ENCODE peak calls at places on chromosome 17, in five cellular contexts. P is suprapubic skin, Z is adrenal gland, G is right lobe of liver, K is IMR-90. S is an unnamed sample.

GRCh38 chr17:34798581-34798980 is 162.7 kb downstream of the CCT6B start:
- DNase-seq in K (no peak), G (no peak), Z (no peak), P (no peak), S (no peak)

GRCh38 chr17:78781339-78782304 is at the start of gene CYTH1:
- DNase-seq in P (peak), K (no peak), G (peak), Z (peak), S (peak)

GRCh38 chr17:42051645-42052044 is 1.2 kb upstream of the C17orf113 start:
- DNase-seq in G (no peak), P (no peak), Z (no peak), K (no peak), S (no peak)

GRCh38 chr17:75991396-75991795 is 9.3 kb upstream of the CDK3 start:
- DNase-seq in P (no peak), G (no peak), Z (no peak), K (no peak), S (no peak)

GRCh38 chr17:19933221-19933620 is 44.4 kb downstream of the AKAP10 start:
- DNase-seq in Z (no peak), G (no peak), K (peak), P (no peak), S (no peak)

GRCh38 chr17:65055708-65056638 is 567 bp downstream of the GNA13 start:
- DNase-seq in Z (peak), P (peak), G (peak), K (peak), S (peak)

GRCh38 chr17:57948555-57949420 is 6.4 kb downstream of the CUEDC1 start:
- DNase-seq in Z (peak), G (no peak), P (no peak), K (peak), S (no peak)

GRCh38 chr17:65886240-65886639 is 305.7 kb downstream of the CEP112 start:
- DNase-seq in G (no peak), P (no peak), Z (no peak), K (peak), S (no peak)

GRCh38 chr17:31494259-31495048 is 103.0 kb downstream of the RAB11FIP4 start:
- DNase-seq in G (no peak), K (no peak), P (no peak), Z (no peak), S (no peak)

GRCh38 chr17:32503251-32504165 is 16.7 kb downstream of the CDK5R1 start:
- DNase-seq in K (no peak), Z (no peak), P (no peak), G (no peak), S (no peak)

GRCh38 chr17:1635675-1636465 is 7.2 kb upstream of the SLC43A2 start:
- DNase-seq in K (no peak), G (no peak), Z (peak), P (no peak), S (no peak)

GRCh38 chr17:4947411-4948165 is 742 bp downstream of the PFN1 start:
- DNase-seq in G (peak), Z (peak), K (peak), P (peak), S (peak)

GRCh38 chr17:50882851-50883250 is 16.7 kb upstream of the TOB1 start:
- DNase-seq in G (no peak), K (peak), Z (no peak), P (no peak), S (no peak)

GRCh38 chr17:50213026-50214015 is 11.9 kb upstream of the COL1A1 start:
- DNase-seq in Z (no peak), G (no peak), P (no peak), K (peak), S (no peak)

GRCh38 chr17:49815761-49816281 is 27.3 kb downstream of the KAT7 start:
- DNase-seq in K (no peak), G (no peak), P (no peak), Z (no peak), S (no peak)

GRCh38 chr17:62757518-62757951 is 50.6 kb downstream of the MARCHF10 start:
- DNase-seq in G (no peak), K (peak), P (peak), Z (no peak), S (no peak)

GRCh38 chr17:44536090-44536960 is 21.0 kb upstream of the FZD2 start:
- DNase-seq in G (no peak), P (no peak), K (no peak), Z (peak), S (no peak)

GRCh38 chr17:64306850-64307463 is 43.9 kb upstream of the TEX2 start:
- DNase-seq in G (peak), K (peak), P (no peak), Z (peak), S (peak)

GRCh38 chr17:79002796-79003593 is 6.6 kb downstream of the CANT1 start:
- DNase-seq in P (peak), Z (peak), K (no peak), G (peak), S (peak)

GRCh38 chr17:82237746-82238561 is 9.1 kb downstream of the SLC16A3 start:
- DNase-seq in Z (peak), K (no peak), P (peak), G (no peak), S (peak)

GRCh38 chr17:58232707-58233156 is 5.7 kb upstream of the LPO start:
- DNase-seq in K (peak), P (no peak), G (peak), Z (peak), S (no peak)

GRCh38 chr17:56890390-56890789 is 23.5 kb downstream of the TRIM25 start:
- DNase-seq in Z (no peak), P (no peak), K (no peak), G (no peak), S (no peak)

GRCh38 chr17:70190959-70191805 is 21.9 kb downstream of the KCNJ2 start:
- DNase-seq in P (no peak), Z (no peak), G (no peak), K (peak), S (no peak)

GRCh38 chr17:56674401-56674925 is 81.0 kb downstream of the NOG start:
- DNase-seq in P (no peak), G (no peak), K (no peak), Z (no peak), S (no peak)

GRCh38 chr17:4009164-4009785 is 45.0 kb upstream of the ATP2A3 start:
- DNase-seq in P (peak), K (peak), Z (no peak), G (no peak), S (no peak)

GRCh38 chr17:52178013-52178412 is 19.5 kb upstream of the CA10 start:
- DNase-seq in P (no peak), K (no peak), Z (no peak), G (no peak), S (no peak)

GRCh38 chr17:38674749-38675615 is at the start of gene EPOP:
- DNase-seq in K (peak), G (peak), Z (peak), P (peak), S (peak)

GRCh38 chr17:70050931-70051330 is 24.1 kb upstream of the KCNJ16 start:
- DNase-seq in G (no peak), Z (no peak), P (no peak), K (no peak), S (no peak)

GRCh38 chr17:14331200-14331981 is 30.5 kb downstream of the HS3ST3B1 start:
- DNase-seq in K (no peak), G (no peak), Z (no peak), P (no peak), S (peak)

GRCh38 chr17:50836826-50837225 is 1.4 kb downstream of the WFIKKN2 start:
- DNase-seq in Z (no peak), G (no peak), K (no peak), P (no peak), S (no peak)

GRCh38 chr17:27664606-27664965 is 33.6 kb downstream of the LGALS9 start:
- DNase-seq in Z (no peak), G (no peak), P (no peak), K (no peak), S (no peak)

GRCh38 chr17:78381601-78382168 is 3.2 kb downstream of the PGS1 start:
- DNase-seq in Z (no peak), K (no peak), P (no peak), G (no peak), S (no peak)

GRCh38 chr17:10313037-10313672 is 59.7 kb downstream of the MYH13 start:
- DNase-seq in P (no peak), Z (no peak), K (no peak), G (no peak), S (peak)

GRCh38 chr17:31339906-31340661 is 18.7 kb upstream of the EVI2A start:
- DNase-seq in G (no peak), Z (peak), K (peak), P (no peak), S (no peak)

GRCh38 chr17:2844386-2844785 is 48.1 kb downstream of the RAP1GAP2 start:
- DNase-seq in Z (no peak), P (no peak), K (peak), G (no peak), S (no peak)
- TF ChIP-seq CTCF in Z (no peak), P (no peak), K (no peak), G (no peak), S (no peak)

GRCh38 chr17:20992416-20992815 is 50.4 kb downstream of the USP22 start:
- DNase-seq in P (peak), Z (no peak), G (no peak), K (no peak), S (no peak)

GRCh38 chr17:20994779-20995149 is 48.0 kb downstream of the USP22 start:
- DNase-seq in Z (no peak), K (no peak), G (no peak), P (no peak), S (no peak)

GRCh38 chr17:20992987-20993862 is 49.6 kb downstream of the USP22 start:
- DNase-seq in K (peak), Z (peak), G (no peak), P (peak), S (peak)

GRCh38 chr17:20995164-20995872 is 47.5 kb downstream of the USP22 start:
- DNase-seq in K (no peak), Z (peak), G (no peak), P (no peak), S (no peak)

GRCh38 chr17:20993863-20994778 is 48.7 kb downstream of the USP22 start:
- DNase-seq in P (peak), K (no peak), Z (peak), G (no peak), S (no peak)
- TF ChIP-seq POLR2A in P (no peak), K (no peak), Z (no peak), G (no peak), S (no peak)

GRCh38 chr17:77318021-77318420 is 177.3 kb downstream of the SEC14L1 start:
- DNase-seq in Z (no peak), P (no peak), G (no peak), K (no peak), S (peak)

GRCh38 chr17:77317091-77317519 is 176.3 kb downstream of the SEC14L1 start:
- DNase-seq in Z (no peak), G (no peak), P (no peak), K (no peak), S (no peak)

GRCh38 chr17:77319211-77320031 is 178.7 kb downstream of the SEC14L1 start:
- DNase-seq in P (peak), G (peak), K (peak), Z (peak), S (peak)

GRCh38 chr17:77320046-77320445 is 179.3 kb downstream of the SEC14L1 start:
- DNase-seq in P (no peak), Z (no peak), K (peak), G (no peak), S (peak)

GRCh38 chr17:77318491-77319210 is 177.9 kb downstream of the SEC14L1 start:
- DNase-seq in Z (no peak), K (peak), G (no peak), P (no peak), S (peak)
- H3K4me3 ChIP-seq in Z (no peak), K (no peak), G (no peak), P (peak), S (no peak)

GRCh38 chr17:7825206-7825980 is 8.6 kb upstream of the KDM6B start:
- DNase-seq in Z (peak), K (no peak), P (no peak), G (no peak), S (peak)
- TF ChIP-seq CTCF in Z (peak), K (no peak), P (no peak), G (peak), S (no peak)

DNA sequence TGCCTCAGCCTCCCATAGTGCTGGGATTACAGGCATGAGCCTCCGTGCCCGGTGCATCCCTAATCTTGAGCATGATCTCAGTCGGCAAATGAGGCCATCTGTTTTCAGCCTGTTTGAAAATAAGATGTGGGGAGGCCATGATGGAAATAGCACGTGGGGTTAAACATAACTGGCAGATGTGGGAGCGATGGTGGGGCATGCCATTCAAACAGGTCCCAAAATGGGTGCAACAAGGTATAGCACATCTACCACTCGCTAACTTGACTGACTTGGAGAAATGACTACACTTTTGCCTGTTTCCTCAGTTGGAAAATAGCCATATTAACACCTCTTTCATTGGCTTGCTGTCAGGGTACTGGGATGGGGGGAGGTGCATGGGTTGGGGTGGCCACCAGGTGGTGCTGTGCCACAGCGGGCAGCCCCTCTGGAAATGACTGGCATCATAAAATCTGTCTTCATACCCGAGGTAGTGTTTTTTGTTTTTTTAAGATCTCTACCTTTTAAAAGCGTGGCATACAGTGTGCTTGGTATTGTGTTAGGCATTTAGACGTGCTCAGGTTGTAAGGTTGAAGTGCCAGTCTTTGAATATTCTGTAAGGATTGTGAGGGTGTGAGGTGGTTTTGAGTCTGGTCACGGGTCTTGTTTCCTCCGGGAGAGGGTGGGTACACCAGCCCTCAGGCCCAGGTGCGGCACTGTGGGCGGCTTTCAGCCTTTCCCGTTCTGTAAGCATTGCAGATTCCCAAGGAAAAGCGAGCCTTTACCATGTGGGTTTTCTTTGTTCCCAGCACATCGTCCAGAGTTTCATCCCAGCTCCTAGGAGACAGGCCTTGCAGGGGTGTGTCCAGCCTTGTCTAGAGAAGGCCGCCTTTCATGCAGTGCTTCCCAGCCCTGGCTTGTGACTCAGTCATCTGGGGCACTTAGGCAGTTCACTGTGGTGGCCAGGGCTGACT is 2.9 kb upstream of the TTYH2 start:
- DNase-seq in K (peak), Z (peak), P (no peak), G (peak), S (no peak)
- TF ChIP-seq POLR2A in K (peak), Z (peak), P (no peak), G (no peak), S (no peak)

GRCh38 chr17:21375757-21376584 is at the start of gene KCNJ12:
- DNase-seq in Z (no peak), P (no peak), K (no peak), G (no peak), S (no peak)
- H3K4me3 ChIP-seq in Z (no peak), P (peak), K (peak), G (peak), S (peak)

DNA sequence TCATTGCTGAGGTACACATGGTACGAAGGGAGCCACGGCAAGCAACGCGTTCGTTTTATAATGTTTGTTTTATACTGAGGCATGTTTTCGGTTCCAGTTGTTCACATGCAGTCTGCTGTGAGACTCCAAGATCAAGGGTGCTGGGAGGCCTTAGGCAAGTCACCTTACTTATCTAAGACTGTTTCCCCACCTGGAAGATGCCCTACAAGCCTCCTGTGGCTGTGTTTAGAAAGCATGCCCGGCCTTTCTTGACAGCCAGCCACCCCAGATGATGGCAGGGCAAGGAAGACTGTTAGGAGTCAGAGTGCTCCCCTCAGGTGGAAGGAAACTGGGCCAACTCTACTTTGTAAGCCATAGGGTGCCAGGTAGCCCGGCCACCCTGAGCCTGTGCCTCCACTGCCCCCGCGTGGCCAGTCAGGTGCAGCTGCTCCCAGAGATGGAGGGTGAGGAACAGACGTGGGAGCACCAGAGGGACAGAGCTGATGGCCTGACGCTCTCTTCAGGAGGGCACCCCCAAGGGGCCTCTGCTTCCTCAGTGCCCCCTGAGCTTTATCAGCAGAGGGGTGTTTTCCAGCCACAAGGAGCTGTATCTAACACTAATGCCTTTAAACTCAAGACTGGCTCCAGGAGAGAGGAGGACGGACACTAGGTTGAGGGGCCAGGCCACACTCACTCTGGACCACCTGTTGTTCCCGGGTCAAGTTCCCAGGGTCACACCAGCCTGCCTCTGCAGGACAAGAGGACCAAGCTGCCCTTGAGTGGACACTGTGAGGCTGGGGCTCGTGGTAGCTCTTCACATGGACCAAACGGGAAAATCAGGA is 5.4 kb downstream of the NAT9 start:
- DNase-seq in Z (peak), P (no peak), K (peak), G (peak), S (no peak)
- TF ChIP-seq CTCF in Z (peak), P (peak), K (peak), G (peak), S (no peak)

GRCh38 chr17:67993153-67993997 is 2.9 kb downstream of the C17orf58 start:
- DNase-seq in K (peak), G (peak), P (peak), Z (peak), S (peak)
- TF ChIP-seq POLR2A in K (peak), G (peak), P (peak), Z (peak), S (no peak)